ENCODE peak calls at places on chromosomes 16 and 17, in six cellular contexts. T is right lobe of liver, D is tibial artery, W is uterus, K is PC-3, I is mammary epithelial cell. E is an unnamed sample.
A peak's percentile ranks its signal among the peaks of the same experiment; 100 is the strongest.

GRCh38 chr17:43856141-43856540 is 9.2 kb downstream of the CD300LG start:
- DNase-seq in D (no peak), K (no peak), I (no peak), W (no peak), T (no peak), E (no peak)

GRCh38 chr16:13390093-13390985 is 488.9 kb downstream of the SHISA9 start:
- DNase-seq in I (no peak), K (no peak), T (no peak), D (no peak), W (no peak), E (no peak)

GRCh38 chr17:78110363-78111011 is 18.1 kb downstream of the TMC6 start:
- DNase-seq in T (peak; percentile 52), I (no peak), K (no peak), W (peak; percentile 15), D (peak; percentile 3), E (no peak)

GRCh38 chr16:13795131-13795530 is 124.8 kb upstream of the ERCC4 start:
- DNase-seq in K (no peak), T (no peak), D (peak; percentile 20), I (no peak), W (no peak), E (no peak)

GRCh38 chr17:47873200-47874090 is 22.5 kb upstream of the SP6 start:
- DNase-seq in I (no peak), K (no peak), D (no peak), W (no peak), T (no peak), E (no peak)

GRCh38 chr16:55971447-55971846 is 96.3 kb upstream of the CES5A start:
- DNase-seq in W (no peak), T (no peak), D (no peak), I (no peak), K (no peak), E (no peak)

GRCh38 chr16:73232555-73233422 is 184.9 kb upstream of the ZFHX3 start:
- DNase-seq in D (no peak), T (no peak), K (peak; percentile 7), W (peak; percentile 78), I (peak; percentile 12), E (peak; percentile 71)

GRCh38 chr17:33200587-33200986 is 92.5 kb downstream of the ASIC2 start:
- DNase-seq in K (peak; percentile 3), T (no peak), W (no peak), D (no peak), I (peak; percentile 9), E (peak; percentile 18)

GRCh38 chr17:80725532-80725931 is 180.9 kb downstream of the RPTOR start:
- DNase-seq in I (no peak), K (no peak), D (no peak), T (no peak), W (no peak), E (no peak)

GRCh38 chr17:32901743-32902142 is 24.8 kb upstream of the MYO1D start:
- DNase-seq in D (no peak), T (no peak), I (no peak), K (no peak), W (no peak), E (no peak)

GRCh38 chr17:30551666-30552339 is 74.6 kb downstream of the GOSR1 start:
- DNase-seq in T (no peak), W (no peak), D (no peak), I (no peak), K (no peak), E (no peak)

GRCh38 chr16:1420111-1420539 is 422 bp downstream of the UQCC4 start:
- DNase-seq in T (peak; percentile 62), K (no peak), D (no peak), W (no peak), I (no peak), E (no peak)

GRCh38 chr17:2343421-2343820 is 6.1 kb downstream of the SGSM2 start:
- DNase-seq in D (no peak), T (no peak), W (no peak), I (peak; percentile 21), K (peak; percentile 72), E (no peak)

GRCh38 chr16:19291459-19291858 is 5.9 kb downstream of the CLEC19A start:
- DNase-seq in K (peak; percentile 20), D (no peak), I (peak; percentile 21), W (no peak), T (no peak), E (peak; percentile 3)

GRCh38 chr16:85353839-85354622 is 241.8 kb upstream of the CIBAR2 start:
- DNase-seq in D (no peak), W (no peak), I (no peak), T (no peak), K (peak; percentile 74), E (no peak)

GRCh38 chr17:65292430-65292829 is 155.3 kb downstream of the RGS9 start:
- DNase-seq in T (no peak), I (no peak), K (peak; percentile 26), W (no peak), D (no peak), E (no peak)

GRCh38 chr17:49587366-49588073 is 11.8 kb downstream of the NXPH3 start:
- DNase-seq in K (no peak), T (no peak), W (no peak), I (no peak), D (no peak), E (no peak)

GRCh38 chr17:83132251-83133081 is 53.1 kb downstream of the METRNL start:
- DNase-seq in T (no peak), K (no peak), D (no peak), W (no peak), I (no peak), E (no peak)

GRCh38 chr17:51721711-51722110 is 436.8 kb downstream of the CA10 start:
- DNase-seq in T (no peak), D (no peak), I (no peak), W (no peak), K (peak; percentile 49), E (no peak)

GRCh38 chr17:63450551-63450950 is 4.4 kb upstream of the CYB561 start:
- DNase-seq in I (no peak), T (no peak), D (no peak), K (peak; percentile 71), W (no peak), E (no peak)

GRCh38 chr16:318628-319027 is 33.9 kb downstream of the AXIN1 start:
- DNase-seq in W (no peak), T (no peak), I (no peak), D (no peak), K (no peak), E (no peak)

GRCh38 chr17:78717431-78717980 is 64.6 kb downstream of the CYTH1 start:
- DNase-seq in D (no peak), I (peak; percentile 32), W (peak; percentile 31), T (no peak), K (peak; percentile 47), E (peak; percentile 28)

GRCh38 chr16:15726715-15727114 is 76.7 kb downstream of the NDE1 start:
- DNase-seq in I (no peak), W (no peak), K (no peak), D (no peak), T (no peak), E (no peak)

GRCh38 chr16:578870-579405 is 9.2 kb downstream of the PIGQ start:
- DNase-seq in D (peak; percentile 62), I (no peak), W (no peak), T (peak; percentile 83), K (peak; percentile 48), E (no peak)

GRCh38 chr16:64450170-64450569 is 671.7 kb downstream of the CDH11 start:
- DNase-seq in I (no peak), T (no peak), W (no peak), D (no peak), K (peak; percentile 65), E (no peak)

GRCh38 chr16:24993722-24994686 is 21.2 kb downstream of the ARHGAP17 start:
- DNase-seq in D (no peak), K (peak; percentile 90), T (no peak), W (no peak), I (peak; percentile 87), E (peak; percentile 77)

GRCh38 chr16:9047689-9048301 is 43.6 kb upstream of the HAPSTR1 start:
- DNase-seq in I (peak; percentile 95), D (peak; percentile 96), K (peak; percentile 97), W (peak; percentile 87), T (peak; percentile 94), E (peak; percentile 87)

GRCh38 chr17:60920107-60920506 is 242.5 kb downstream of the BCAS3 start:
- DNase-seq in W (no peak), K (no peak), D (no peak), T (no peak), I (no peak), E (no peak)

DNA sequence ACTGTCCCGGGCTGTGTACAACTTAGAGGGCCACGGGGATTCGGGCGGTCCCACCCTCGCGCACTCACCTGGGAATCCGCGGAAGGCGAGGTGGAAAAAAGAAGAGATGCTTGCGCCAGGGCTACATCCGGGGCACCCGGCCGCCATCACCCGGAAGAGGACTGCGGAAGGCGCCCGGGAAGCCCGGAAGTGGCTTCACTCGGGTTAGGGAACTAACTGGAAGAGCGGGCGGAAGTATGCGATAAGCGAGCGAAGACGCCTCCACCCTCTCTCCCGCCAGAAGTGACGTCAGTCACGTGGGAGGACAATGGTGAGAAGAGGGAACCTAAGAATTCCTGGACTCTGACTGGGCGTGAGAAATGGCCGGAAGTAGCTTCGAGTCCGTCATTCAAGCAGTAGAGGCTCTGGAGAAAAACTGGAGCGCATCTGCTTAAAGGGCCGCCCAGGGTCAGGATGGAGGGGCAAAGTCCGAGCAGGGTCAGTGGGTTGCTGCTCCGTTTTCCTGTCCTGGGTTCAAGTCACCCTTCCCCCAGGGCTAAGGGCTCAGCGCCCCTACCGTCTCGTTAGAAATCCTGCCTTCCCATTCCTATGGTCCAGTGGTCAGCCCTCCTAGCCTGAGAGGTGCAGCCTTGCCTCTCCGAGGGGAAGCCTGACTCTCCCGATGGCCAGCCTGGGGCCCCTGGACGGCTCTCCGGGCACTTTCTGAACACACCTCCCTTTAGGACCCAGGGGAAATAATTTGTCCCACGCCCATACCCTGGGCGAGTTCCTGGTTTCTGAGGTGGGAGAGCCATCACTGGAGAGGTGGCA is at the start of gene CD2BP2:
- DNase-seq in K (peak; percentile 98), T (peak; percentile 98), D (peak; percentile 98), W (peak; percentile 99), I (peak; percentile 100), E (peak; percentile 99)
- TF ChIP-seq CTCF in K (no peak), T (no peak), D (no peak), W (peak; percentile 1), I (no peak), E (peak; percentile 8)

GRCh38 chr17:57457188-57457587 is 200.9 kb downstream of the MSI2 start:
- DNase-seq in D (no peak), K (no peak), T (no peak), W (no peak), I (no peak), E (no peak)
- H3K27ac ChIP-seq in D (no peak overlapping the region), K (no peak overlapping the region), T (no peak overlapping the region), W (no peak overlapping the region), I (no peak overlapping the region), E (no peak overlapping the region)

GRCh38 chr17:69506489-69506888 is 92.0 kb downstream of the MAP2K6 start:
- DNase-seq in I (no peak), T (no peak), W (no peak), K (peak; percentile 49), D (no peak), E (no peak)
- TF ChIP-seq CTCF in I (peak; percentile 44), T (peak; percentile 41), W (no peak), K (peak; percentile 67), D (no peak), E (peak; percentile 51)

DNA sequence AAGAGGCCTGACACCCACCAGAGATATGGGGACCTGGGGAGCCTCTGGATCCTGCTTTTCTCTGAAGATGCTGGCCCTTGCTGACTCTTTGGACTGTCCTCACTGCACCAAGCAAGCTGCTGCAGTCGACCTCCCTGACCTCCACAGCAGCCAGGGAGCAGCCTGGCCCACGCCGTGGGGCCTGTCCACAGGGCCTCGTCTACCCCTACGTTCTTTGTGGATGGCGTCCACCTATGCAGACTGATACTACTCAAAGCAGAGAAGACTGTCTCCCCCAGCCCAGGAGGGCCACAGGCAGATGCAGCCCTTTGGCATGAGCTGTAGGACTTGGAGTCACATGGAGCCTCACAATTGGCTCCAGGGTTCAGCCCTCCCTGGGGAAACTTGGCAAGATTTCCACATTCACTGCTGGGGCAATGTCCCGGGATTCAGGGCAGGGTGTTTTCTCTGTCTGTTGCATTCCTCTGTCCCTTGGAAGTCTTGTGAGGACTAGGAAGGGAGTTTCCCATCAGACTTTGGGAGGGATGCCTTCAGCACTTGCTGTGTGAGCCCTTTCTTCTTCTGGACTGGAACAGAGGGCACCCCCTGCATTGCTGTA is 152.2 kb downstream of the NTN1 start:
- DNase-seq in K (no peak), D (no peak), T (peak; percentile 69), W (no peak), I (no peak), E (no peak)
- H3K27ac ChIP-seq in K (no peak overlapping the region), D (no peak overlapping the region), T (no peak overlapping the region), W (no peak overlapping the region), I (no peak overlapping the region), E (no peak overlapping the region)